ENCODE peak calls at places on chromosomes 7 and 10, in four cellular contexts. I is transverse colon, T is body of pancreas, S is GM23248. H is an unnamed sample. For H3K4me1, the result is how much of the 10 kb centered on the place peaks cover.

GRCh38 chr7:101066141-101066857 is 19.0 kb upstream of the TRIM56 start:
- DNase-seq in I (no peak), T (no peak), S (no peak), H (no peak)

GRCh38 chr10:101301111-101301731 is 52.7 kb upstream of the BTRC start:
- DNase-seq in I (peak), T (peak), S (peak), H (no peak)

GRCh38 chr10:23081156-23081833 is 14.1 kb upstream of the MSRB2 start:
- DNase-seq in I (no peak), T (no peak), S (peak), H (no peak)

GRCh38 chr10:3995302-3996210 is 210.5 kb upstream of the KLF6 start:
- DNase-seq in I (no peak), T (no peak), S (peak), H (no peak)

GRCh38 chr10:3735175-3735574 is 49.8 kb downstream of the KLF6 start:
- DNase-seq in I (no peak), T (no peak), S (no peak), H (no peak)

GRCh38 chr7:80467069-80467468 is 44.8 kb downstream of the GNAT3 start:
- DNase-seq in I (no peak), T (no peak), S (peak), H (no peak)

GRCh38 chr10:2951235-2951835 is 116.0 kb upstream of the PFKP start:
- DNase-seq in I (no peak), T (no peak), S (no peak), H (no peak)

GRCh38 chr10:68665841-68666240 is 55.2 kb upstream of the CCAR1 start:
- DNase-seq in I (no peak), T (no peak), S (peak), H (no peak)

GRCh38 chr10:95275726-95276366 is 15.0 kb downstream of the PDLIM1 start:
- DNase-seq in I (no peak), T (no peak), S (peak), H (no peak)

GRCh38 chr10:96124230-96125141 is 5.6 kb upstream of the ZNF518A start:
- DNase-seq in I (peak), T (peak), S (peak), H (no peak)

GRCh38 chr7:80918406-80918805 is 445 bp downstream of the SEMA3C start:
- DNase-seq in I (no peak), T (no peak), S (peak), H (no peak)

GRCh38 chr7:123492485-123492884 is 41.9 kb downstream of the IQUB start:
- DNase-seq in I (no peak), T (no peak), S (peak), H (no peak)

GRCh38 chr7:45924283-45924682 is 3.2 kb upstream of the IGFBP3 start:
- DNase-seq in I (no peak), T (peak), S (peak), H (no peak)

GRCh38 chr10:72012801-72013200 is 48.6 kb downstream of the CHST3 start:
- DNase-seq in I (no peak), T (no peak), S (no peak), H (no peak)

GRCh38 chr10:47025253-47025539 is 114.0 kb downstream of the PTPN20 start:
- DNase-seq in I (no peak), T (no peak), S (no peak), H (no peak)

GRCh38 chr10:70605153-70605552 is 2.6 kb upstream of the PRF1 start:
- DNase-seq in I (no peak), T (no peak), S (no peak), H (no peak)

GRCh38 chr10:13299437-13300287 is at the start of gene PHYH:
- DNase-seq in I (peak), T (peak), S (peak), H (peak)

GRCh38 chr7:22154130-22154529 is 202.8 kb downstream of the RAPGEF5 start:
- DNase-seq in I (no peak), T (no peak), S (no peak), H (no peak)

GRCh38 chr7:91327341-91327740 is 63.1 kb downstream of the FZD1 start:
- DNase-seq in I (no peak), T (no peak), S (no peak), H (no peak)

GRCh38 chr10:117550042-117550441 is 7.5 kb downstream of the EMX2 start:
- DNase-seq in I (no peak), T (no peak), S (no peak), H (no peak)

DNA sequence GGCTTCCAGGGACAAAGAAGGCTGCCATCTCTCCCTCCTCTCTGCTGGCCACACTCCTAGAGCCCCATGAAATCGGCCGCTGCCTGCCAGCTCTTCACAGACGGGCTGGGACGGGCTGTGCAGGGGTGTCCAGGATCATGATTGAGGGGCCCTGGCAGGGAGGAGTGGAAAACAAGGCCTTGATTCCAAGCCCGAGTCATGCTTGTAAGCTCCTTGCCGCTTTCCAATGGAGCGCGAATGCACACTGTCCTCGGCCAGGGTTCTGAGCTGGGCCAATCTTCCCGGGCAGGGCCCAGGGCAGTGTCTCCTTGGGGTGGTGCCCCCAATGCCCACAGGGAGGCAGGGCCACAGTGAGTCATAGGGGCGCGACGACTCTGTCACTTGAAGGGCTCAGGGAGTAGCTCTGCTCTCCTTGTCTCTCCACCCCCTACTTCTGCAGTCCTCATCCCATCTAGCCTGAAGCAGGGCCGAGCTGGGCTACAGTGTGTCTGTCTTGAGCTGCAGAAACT is 186.2 kb upstream of the SVIL start:
- DNase-seq in I (peak), T (no peak), S (peak), H (no peak)
- H3K4me1 ChIP-seq in I (under half), T (under half), S (under half), H (under half)

GRCh38 chr10:104333728-104334373 is 4.4 kb downstream of the ITPRIP start:
- DNase-seq in I (no peak), T (peak), S (no peak), H (no peak)
- H3K4me1 ChIP-seq in I (under half), T (under half), S (under half), H (half or more)

DNA sequence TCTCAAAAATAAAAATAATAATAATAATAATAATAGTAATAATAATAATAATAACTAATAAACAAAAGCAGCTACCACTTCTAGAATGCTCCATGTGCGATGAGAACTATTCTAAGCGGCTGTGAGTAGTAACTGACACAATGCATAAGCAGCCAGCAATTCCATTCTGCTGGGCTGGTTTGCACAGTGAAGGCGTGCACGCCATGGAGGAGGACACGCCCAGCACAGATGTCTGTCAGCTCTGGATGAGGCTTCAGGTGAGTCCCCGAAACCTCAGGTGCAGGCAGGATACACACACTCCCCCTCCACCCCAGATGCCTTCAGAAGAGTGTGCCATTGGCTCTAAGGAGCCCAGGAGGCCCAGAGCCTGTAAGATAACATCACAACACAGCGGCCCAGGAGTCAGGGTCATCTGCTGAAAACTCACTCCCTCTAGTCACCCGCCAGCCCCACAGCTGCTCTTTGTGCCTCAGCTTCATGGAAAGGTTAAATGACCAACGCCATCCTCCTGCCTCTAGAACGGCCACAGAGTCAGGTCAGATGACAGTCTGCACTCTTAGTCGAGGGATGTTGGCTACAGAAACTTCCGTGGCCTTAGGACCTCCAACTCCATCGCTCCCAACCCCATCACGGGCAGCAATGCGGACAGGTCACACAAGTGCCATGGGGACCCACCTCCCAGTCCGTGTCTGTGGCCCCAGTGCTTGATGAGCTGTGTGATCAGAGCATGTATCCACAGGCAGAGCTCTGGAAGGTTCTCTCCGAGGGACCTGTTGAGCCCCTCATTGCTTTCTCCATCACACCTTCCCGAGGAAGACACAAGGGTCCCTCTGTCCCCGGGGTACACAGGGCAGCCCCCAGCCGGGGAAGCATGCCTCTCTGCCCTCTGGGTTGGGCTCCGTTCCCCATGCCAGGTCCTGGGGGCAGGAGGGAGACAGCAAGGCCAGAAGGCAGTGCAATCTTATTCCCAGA is 103.9 kb downstream of the CTBP2 start:
- DNase-seq in I (no peak), T (no peak), S (no peak), H (no peak)
- H3K4me1 ChIP-seq in I (half or more), T (under half), S (under half), H (under half)

DNA sequence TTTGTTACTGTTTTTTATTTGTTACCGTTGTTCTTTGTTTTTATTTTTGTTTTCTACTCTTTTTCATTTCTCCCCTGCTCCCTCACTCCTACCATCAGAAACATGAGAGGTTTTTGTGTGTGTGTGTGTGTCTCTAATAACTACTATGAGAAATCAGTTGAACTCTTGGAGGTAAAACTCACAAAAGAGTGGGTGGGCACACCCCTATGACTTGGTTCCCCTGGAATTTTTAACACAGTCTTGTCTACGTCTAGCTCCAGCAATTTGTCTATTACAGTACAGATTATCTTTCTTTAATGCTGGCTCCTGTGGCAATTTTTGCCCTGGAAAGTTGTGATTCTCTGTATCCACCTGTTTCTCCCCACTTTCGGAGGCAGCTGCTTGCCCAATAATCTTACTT is 56.2 kb downstream of the AOAH start:
- DNase-seq in I (no peak), T (no peak), S (peak), H (no peak)
- H3K4me1 ChIP-seq in I (under half), T (under half), S (under half), H (under half)

GRCh38 chr10:93473804-93474472 is 8.2 kb downstream of the MYOF start:
- DNase-seq in I (no peak), T (no peak), S (peak), H (no peak)
- H3K4me1 ChIP-seq in I (under half), T (under half), S (half or more), H (half or more)

GRCh38 chr7:963236-964078 is 9.0 kb upstream of the ADAP1 start:
- DNase-seq in I (no peak), T (no peak), S (no peak), H (no peak)
- H3K4me1 ChIP-seq in I (under half), T (under half), S (under half), H (under half)

GRCh38 chr10:76547352-76547972 is 1090.1 kb downstream of the KCNMA1 start:
- DNase-seq in I (peak), T (peak), S (peak), H (no peak)
- H3K4me1 ChIP-seq in I (under half), T (under half), S (under half), H (under half)

GRCh38 chr10:121579656-121580055 is 18.6 kb downstream of the FGFR2 start:
- DNase-seq in I (no peak), T (no peak), S (no peak), H (no peak)

GRCh38 chr10:121578965-121579364 is 19.3 kb downstream of the FGFR2 start:
- DNase-seq in I (no peak), T (no peak), S (no peak), H (no peak)

GRCh38 chr10:121578298-121578697 is 19.9 kb downstream of the FGFR2 start:
- DNase-seq in I (no peak), T (no peak), S (no peak), H (no peak)

GRCh38 chr10:121576139-121576538 is 22.1 kb downstream of the FGFR2 start:
- DNase-seq in I (no peak), T (no peak), S (no peak), H (no peak)

GRCh38 chr10:121577568-121577967 is 20.7 kb downstream of the FGFR2 start:
- DNase-seq in I (no peak), T (no peak), S (no peak), H (no peak)
- H3K4me1 ChIP-seq in I (under half), T (under half), S (under half), H (half or more)

H was measured in esophagus squamous epithelium.